ENCODE peak calls at places on chromosomes 6 and 20, in seven cellular contexts. E is IMR-90, Y is neuronal stem cell, O is mesenchymal stem cell, K is mesendoderm, U is H1, I is trophoblast cell. S is an unnamed sample.

GRCh38 chr20:45798935-45799642 is 7.3 kb downstream of the DNTTIP1 start:
- DNase-seq in E (peak; percentile 42), Y (peak; percentile 31), O (peak; percentile 69), K (peak; percentile 71), U (peak; percentile 36), I (peak; percentile 77), S (peak; percentile 79)

GRCh38 chr20:46701057-46701456 is 8.4 kb upstream of the SLC2A10 start:
- DNase-seq in E (no peak), Y (no peak), O (no peak), K (no peak), U (no peak), I (no peak), S (no peak)

GRCh38 chr20:36336204-36336603 is 30.1 kb downstream of the DLGAP4 start:
- DNase-seq in E (no peak), Y (no peak), O (no peak), K (no peak), U (no peak), I (no peak), S (no peak)

GRCh38 chr20:63857751-63858392 is 3.4 kb upstream of the ABHD16B start:
- DNase-seq in E (no peak), Y (no peak), O (peak; percentile 76), K (no peak), U (no peak), I (no peak), S (no peak)

GRCh38 chr6:34362909-34363713 is 29.4 kb downstream of the NUDT3 start:
- DNase-seq in E (no peak), Y (no peak), O (no peak), K (no peak), U (no peak), I (no peak), S (no peak)

GRCh38 chr6:21710908-21711627 is 117.5 kb downstream of the SOX4 start:
- DNase-seq in E (no peak), Y (peak; percentile 55), O (no peak), K (peak; percentile 48), U (no peak), I (peak; percentile 88), S (no peak)

GRCh38 chr6:71252407-71252806 is 36.2 kb upstream of the OGFRL1 start:
- DNase-seq in E (no peak), Y (no peak), O (no peak), K (no peak), U (no peak), I (no peak), S (no peak)

GRCh38 chr6:74671558-74672025 is 534.3 kb downstream of the COL12A1 start:
- DNase-seq in E (peak; percentile 91), Y (no peak), O (peak; percentile 85), K (no peak), U (no peak), I (no peak), S (no peak)

GRCh38 chr6:882084-882598 is 189.2 kb upstream of the EXOC2 start:
- DNase-seq in E (no peak), Y (no peak), O (no peak), K (no peak), U (no peak), I (no peak), S (no peak)

GRCh38 chr20:23214903-23215302 is 128.8 kb upstream of the CD93 start:
- DNase-seq in E (peak; percentile 55), Y (no peak), O (no peak), K (no peak), U (no peak), I (no peak), S (no peak)

GRCh38 chr6:11865926-11866325 is 87.3 kb upstream of the ADTRP start:
- DNase-seq in E (peak; percentile 74), Y (no peak), O (peak; percentile 31), K (no peak), U (no peak), I (no peak), S (no peak)

GRCh38 chr6:167662104-167662880 is 164.4 kb upstream of the AFDN start:
- DNase-seq in E (no peak), Y (no peak), O (no peak), K (no peak), U (no peak), I (no peak), S (no peak)

GRCh38 chr6:47106721-47107197 is 64.6 kb upstream of the ADGRF1 start:
- DNase-seq in E (no peak), Y (no peak), O (no peak), K (peak; percentile 97), U (no peak), I (peak; percentile 89), S (peak; percentile 43)

GRCh38 chr20:38201356-38201755 is 36.3 kb upstream of the TGM2 start:
- DNase-seq in E (peak; percentile 93), Y (no peak), O (peak; percentile 88), K (peak; percentile 41), U (no peak), I (peak; percentile 75), S (no peak)

GRCh38 chr20:2387180-2387577 is 6.5 kb downstream of the TGM6 start:
- DNase-seq in E (peak; percentile 19), Y (peak; percentile 35), O (peak; percentile 37), K (peak; percentile 74), U (peak; percentile 47), I (peak; percentile 53), S (peak; percentile 79)

GRCh38 chr6:44396968-44397367 is 9.5 kb downstream of the CDC5L start:
- DNase-seq in E (no peak), Y (no peak), O (no peak), K (no peak), U (no peak), I (no peak), S (no peak)

GRCh38 chr6:30683980-30684338 is 2.5 kb downstream of the PPP1R18 start:
- DNase-seq in E (no peak), Y (no peak), O (no peak), K (no peak), U (no peak), I (no peak), S (no peak)

GRCh38 chr6:43284986-43285385 is 13.1 kb upstream of the SLC22A7 start:
- DNase-seq in E (no peak), Y (no peak), O (no peak), K (no peak), U (no peak), I (no peak), S (no peak)

GRCh38 chr6:90466191-90466940 is 120.5 kb downstream of the MAP3K7 start:
- DNase-seq in E (peak; percentile 16), Y (peak; percentile 69), O (peak; percentile 31), K (peak; percentile 50), U (no peak), I (no peak), S (no peak)

DNA sequence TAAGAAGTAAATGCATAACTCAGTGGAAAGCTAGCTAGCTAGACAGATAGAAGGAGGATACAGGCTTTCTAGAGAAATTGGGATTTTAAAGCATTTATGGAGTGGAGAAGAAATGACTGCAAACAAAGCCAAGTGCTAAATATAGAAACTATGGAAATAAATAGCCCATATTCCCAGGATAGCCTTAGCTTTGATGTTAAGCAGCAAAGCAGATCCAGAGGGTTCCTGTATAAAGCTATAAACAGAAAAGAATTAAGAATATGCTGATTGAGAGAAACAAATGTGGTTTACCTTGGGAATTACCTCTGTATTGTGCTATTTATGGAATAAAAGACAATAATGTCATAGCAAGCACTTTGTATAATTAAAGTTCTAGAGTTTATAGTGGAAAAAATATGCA is 214.8 kb downstream of the PLCB1 start:
- DNase-seq in E (no peak), Y (no peak), O (no peak), K (no peak), U (no peak), I (no peak), S (no peak)
- H3K18ac ChIP-seq in E (no peak overlapping the region), Y (no peak overlapping the region), O (no peak overlapping the region), K (no peak overlapping the region), U (no peak overlapping the region), I (no peak overlapping the region), S (no peak overlapping the region)

GRCh38 chr6:119510246-119510645 is 160.7 kb upstream of the MAN1A1 start:
- DNase-seq in E (no peak), Y (no peak), O (no peak), K (peak; percentile 42), U (no peak), I (no peak), S (no peak)

GRCh38 chr6:119514355-119514754 is 164.8 kb upstream of the MAN1A1 start:
- DNase-seq in E (no peak), Y (no peak), O (no peak), K (no peak), U (no peak), I (no peak), S (no peak)

GRCh38 chr6:119506631-119507174 is 157.1 kb upstream of the MAN1A1 start:
- DNase-seq in E (no peak), Y (no peak), O (no peak), K (no peak), U (no peak), I (no peak), S (no peak)

DNA sequence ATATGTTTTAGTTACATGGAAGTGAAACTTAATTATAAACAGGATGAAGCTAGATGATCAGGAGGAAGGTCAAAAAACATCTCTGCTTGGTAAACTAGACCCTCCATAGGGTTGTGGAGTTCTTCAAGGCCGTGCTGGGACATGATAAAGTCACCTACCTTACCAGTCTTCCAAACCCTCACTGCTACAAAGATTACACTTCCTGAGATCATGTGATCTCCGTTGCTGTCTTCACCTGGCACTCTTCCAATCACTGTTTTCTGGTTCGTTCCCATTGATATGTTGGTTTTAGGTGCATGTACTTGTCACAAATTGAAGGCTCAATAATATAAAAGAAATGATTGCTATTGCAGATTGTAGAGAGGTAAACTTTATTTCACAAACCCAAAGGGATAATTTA is 161.5 kb upstream of the MAN1A1 start:
- DNase-seq in E (no peak), Y (no peak), O (no peak), K (no peak), U (no peak), I (no peak), S (no peak)
- H3K18ac ChIP-seq in E (no peak overlapping the region), Y (no peak overlapping the region), O (no peak overlapping the region), K (peak overlapping the region; percentile 47), U (no peak overlapping the region), I (no peak overlapping the region), S (no peak overlapping the region)

DNA sequence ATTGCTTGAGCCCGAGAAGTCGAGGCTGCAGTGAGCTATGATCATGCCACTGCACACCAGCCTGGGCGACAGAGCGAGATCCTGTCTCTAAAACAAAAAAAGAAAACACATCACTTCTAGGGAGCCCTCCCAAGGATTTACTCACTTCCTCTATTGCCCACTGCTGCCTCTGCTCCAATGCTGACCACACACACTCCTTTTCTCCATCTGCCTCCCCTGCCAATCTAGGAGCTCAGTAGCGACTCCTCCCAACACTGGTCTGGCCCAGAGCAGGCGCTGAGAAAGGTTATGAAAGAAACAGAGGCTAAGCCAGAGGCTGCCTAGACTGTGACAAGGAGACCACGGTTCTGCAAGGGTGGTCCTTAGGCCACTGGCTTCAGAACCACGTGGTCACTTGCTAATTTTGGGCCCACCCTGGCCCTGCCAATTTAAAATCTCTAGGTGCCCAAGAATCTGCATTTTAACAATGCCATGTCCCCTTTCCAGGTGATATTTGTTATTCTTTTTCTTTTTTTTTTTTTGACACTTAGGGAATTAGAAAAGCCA is 1.3 kb upstream of the E2F1 start:
- DNase-seq in E (no peak), Y (no peak), O (peak; percentile 63), K (no peak), U (no peak), I (no peak), S (no peak)
- H3K18ac ChIP-seq in E (no peak overlapping the region), Y (no peak overlapping the region), O (no peak overlapping the region), K (no peak overlapping the region), U (no peak overlapping the region), I (no peak overlapping the region), S (no peak overlapping the region)

GRCh38 chr6:153673214-153673613 is 365.8 kb upstream of the OPRM1 start:
- DNase-seq in E (no peak), Y (no peak), O (no peak), K (no peak), U (no peak), I (no peak), S (no peak)

GRCh38 chr6:153673750-153674149 is 365.3 kb upstream of the OPRM1 start:
- DNase-seq in E (no peak), Y (no peak), O (no peak), K (no peak), U (no peak), I (no peak), S (no peak)

GRCh38 chr6:153677522-153677921 is 361.5 kb upstream of the OPRM1 start:
- DNase-seq in E (no peak), Y (no peak), O (no peak), K (no peak), U (no peak), I (no peak), S (no peak)
- H3K18ac ChIP-seq in E (no peak overlapping the region), Y (no peak overlapping the region), O (no peak overlapping the region), K (no peak overlapping the region), U (no peak overlapping the region), I (no peak overlapping the region), S (no peak overlapping the region)

S was measured in H9.